ENCODE peak calls at places on chromosomes 5 and 9, in ten cellular contexts. One of them, this sample, is unnamed.

GRCh38 chr5:173923236-173924104 is 35.3 kb downstream of the CPEB4 start:
- DNase-seq in C1 segment of cervical spinal cord: no peak
- DNase-seq in Caco-2: no peak
- DNase-seq in germinal center: no peak
- DNase-seq in SW480: no peak
- DNase-seq in stimulated activated CD8-positive, alpha-beta memory T cell treated with anti-CD3 and anti-CD28 coated beads, Interleukin-15, amount 100 ng/mL, for 24 hours: no peak
- DNase-seq in non-pigmented ciliary epithelial cell: peak
- DNase-seq in cardiac fibroblast: peak
- DNase-seq in NCI-H1092 treated with DMSO at 0.1 percent for 48 hours: no peak
- DNase-seq in activated CD4-positive, alpha-beta T cell treated with anti-CD3 and anti-CD28 coated beads for 24 hours: no peak
- DNase-seq in this sample: no peak

GRCh38 chr5:173972844-173973613 is 15.9 kb upstream of the C5orf47 start:
- DNase-seq in NCI-H1092 treated with DMSO at 0.1 percent for 48 hours: peak
- DNase-seq in C1 segment of cervical spinal cord: peak
- DNase-seq in cardiac fibroblast: peak
- DNase-seq in non-pigmented ciliary epithelial cell: peak
- DNase-seq in activated CD4-positive, alpha-beta T cell treated with anti-CD3 and anti-CD28 coated beads for 24 hours: peak
- DNase-seq in SW480: peak
- DNase-seq in stimulated activated CD8-positive, alpha-beta memory T cell treated with anti-CD3 and anti-CD28 coated beads, Interleukin-15, amount 100 ng/mL, for 24 hours: peak
- DNase-seq in Caco-2: peak
- DNase-seq in germinal center: peak
- DNase-seq in this sample: peak

GRCh38 chr5:882253-883185 is 10.1 kb downstream of the BRD9 start:
- DNase-seq in stimulated activated CD8-positive, alpha-beta memory T cell treated with anti-CD3 and anti-CD28 coated beads, Interleukin-15, amount 100 ng/mL, for 24 hours: no peak
- DNase-seq in C1 segment of cervical spinal cord: no peak
- DNase-seq in activated CD4-positive, alpha-beta T cell treated with anti-CD3 and anti-CD28 coated beads for 24 hours: no peak
- DNase-seq in SW480: no peak
- DNase-seq in non-pigmented ciliary epithelial cell: no peak
- DNase-seq in NCI-H1092 treated with DMSO at 0.1 percent for 48 hours: no peak
- DNase-seq in cardiac fibroblast: no peak
- DNase-seq in Caco-2: peak
- DNase-seq in germinal center: no peak
- DNase-seq in this sample: peak

GRCh38 chr9:122904466-122904822 is 715 bp downstream of the RC3H2 start:
- DNase-seq in germinal center: no peak
- DNase-seq in SW480: peak
- DNase-seq in NCI-H1092 treated with DMSO at 0.1 percent for 48 hours: peak
- DNase-seq in stimulated activated CD8-positive, alpha-beta memory T cell treated with anti-CD3 and anti-CD28 coated beads, Interleukin-15, amount 100 ng/mL, for 24 hours: peak
- DNase-seq in non-pigmented ciliary epithelial cell: no peak
- DNase-seq in activated CD4-positive, alpha-beta T cell treated with anti-CD3 and anti-CD28 coated beads for 24 hours: no peak
- DNase-seq in Caco-2: peak
- DNase-seq in C1 segment of cervical spinal cord: no peak
- DNase-seq in cardiac fibroblast: peak
- DNase-seq in this sample: peak

GRCh38 chr9:123643518-123643917 is 286.4 kb downstream of the DENND1A start:
- DNase-seq in activated CD4-positive, alpha-beta T cell treated with anti-CD3 and anti-CD28 coated beads for 24 hours: no peak
- DNase-seq in non-pigmented ciliary epithelial cell: no peak
- DNase-seq in cardiac fibroblast: no peak
- DNase-seq in stimulated activated CD8-positive, alpha-beta memory T cell treated with anti-CD3 and anti-CD28 coated beads, Interleukin-15, amount 100 ng/mL, for 24 hours: no peak
- DNase-seq in Caco-2: no peak
- DNase-seq in NCI-H1092 treated with DMSO at 0.1 percent for 48 hours: peak
- DNase-seq in germinal center: no peak
- DNase-seq in SW480: no peak
- DNase-seq in C1 segment of cervical spinal cord: no peak
- DNase-seq in this sample: no peak

GRCh38 chr5:55223219-55223987 is 3.7 kb downstream of the MCIDAS start:
- DNase-seq in cardiac fibroblast: no peak
- DNase-seq in stimulated activated CD8-positive, alpha-beta memory T cell treated with anti-CD3 and anti-CD28 coated beads, Interleukin-15, amount 100 ng/mL, for 24 hours: no peak
- DNase-seq in activated CD4-positive, alpha-beta T cell treated with anti-CD3 and anti-CD28 coated beads for 24 hours: no peak
- DNase-seq in C1 segment of cervical spinal cord: no peak
- DNase-seq in SW480: no peak
- DNase-seq in NCI-H1092 treated with DMSO at 0.1 percent for 48 hours: no peak
- DNase-seq in Caco-2: no peak
- DNase-seq in germinal center: no peak
- DNase-seq in non-pigmented ciliary epithelial cell: no peak
- DNase-seq in this sample: no peak

GRCh38 chr5:90020575-90021535 is 388.7 kb downstream of the CETN3 start:
- DNase-seq in non-pigmented ciliary epithelial cell: peak
- DNase-seq in stimulated activated CD8-positive, alpha-beta memory T cell treated with anti-CD3 and anti-CD28 coated beads, Interleukin-15, amount 100 ng/mL, for 24 hours: no peak
- DNase-seq in Caco-2: no peak
- DNase-seq in NCI-H1092 treated with DMSO at 0.1 percent for 48 hours: no peak
- DNase-seq in cardiac fibroblast: peak
- DNase-seq in germinal center: peak
- DNase-seq in SW480: no peak
- DNase-seq in C1 segment of cervical spinal cord: no peak
- DNase-seq in activated CD4-positive, alpha-beta T cell treated with anti-CD3 and anti-CD28 coated beads for 24 hours: no peak
- DNase-seq in this sample: no peak

GRCh38 chr9:89386206-89386605 is 67.9 kb downstream of the SECISBP2 start:
- DNase-seq in NCI-H1092 treated with DMSO at 0.1 percent for 48 hours: no peak
- DNase-seq in germinal center: no peak
- DNase-seq in stimulated activated CD8-positive, alpha-beta memory T cell treated with anti-CD3 and anti-CD28 coated beads, Interleukin-15, amount 100 ng/mL, for 24 hours: no peak
- DNase-seq in activated CD4-positive, alpha-beta T cell treated with anti-CD3 and anti-CD28 coated beads for 24 hours: no peak
- DNase-seq in cardiac fibroblast: no peak
- DNase-seq in non-pigmented ciliary epithelial cell: no peak
- DNase-seq in Caco-2: no peak
- DNase-seq in SW480: no peak
- DNase-seq in C1 segment of cervical spinal cord: no peak
- DNase-seq in this sample: no peak

GRCh38 chr9:78676623-78677022 is 379.7 kb downstream of the PSAT1 start:
- DNase-seq in Caco-2: no peak
- DNase-seq in SW480: no peak
- DNase-seq in germinal center: no peak
- DNase-seq in non-pigmented ciliary epithelial cell: no peak
- DNase-seq in activated CD4-positive, alpha-beta T cell treated with anti-CD3 and anti-CD28 coated beads for 24 hours: no peak
- DNase-seq in cardiac fibroblast: no peak
- DNase-seq in stimulated activated CD8-positive, alpha-beta memory T cell treated with anti-CD3 and anti-CD28 coated beads, Interleukin-15, amount 100 ng/mL, for 24 hours: no peak
- DNase-seq in C1 segment of cervical spinal cord: no peak
- DNase-seq in NCI-H1092 treated with DMSO at 0.1 percent for 48 hours: no peak
- DNase-seq in this sample: no peak

GRCh38 chr5:89346573-89346972 is 463.6 kb upstream of the MEF2C start:
- DNase-seq in C1 segment of cervical spinal cord: no peak
- DNase-seq in non-pigmented ciliary epithelial cell: no peak
- DNase-seq in activated CD4-positive, alpha-beta T cell treated with anti-CD3 and anti-CD28 coated beads for 24 hours: no peak
- DNase-seq in stimulated activated CD8-positive, alpha-beta memory T cell treated with anti-CD3 and anti-CD28 coated beads, Interleukin-15, amount 100 ng/mL, for 24 hours: no peak
- DNase-seq in Caco-2: no peak
- DNase-seq in cardiac fibroblast: peak
- DNase-seq in SW480: no peak
- DNase-seq in germinal center: no peak
- DNase-seq in NCI-H1092 treated with DMSO at 0.1 percent for 48 hours: no peak
- DNase-seq in this sample: no peak

GRCh38 chr9:4828776-4829175 is 36.0 kb downstream of the RCL1 start:
- DNase-seq in C1 segment of cervical spinal cord: no peak
- DNase-seq in Caco-2: no peak
- DNase-seq in non-pigmented ciliary epithelial cell: no peak
- DNase-seq in SW480: no peak
- DNase-seq in stimulated activated CD8-positive, alpha-beta memory T cell treated with anti-CD3 and anti-CD28 coated beads, Interleukin-15, amount 100 ng/mL, for 24 hours: no peak
- DNase-seq in activated CD4-positive, alpha-beta T cell treated with anti-CD3 and anti-CD28 coated beads for 24 hours: no peak
- DNase-seq in germinal center: no peak
- DNase-seq in cardiac fibroblast: peak
- DNase-seq in NCI-H1092 treated with DMSO at 0.1 percent for 48 hours: no peak
- DNase-seq in this sample: no peak

GRCh38 chr5:88555658-88556057 is 287.0 kb upstream of the TMEM161B start:
- DNase-seq in activated CD4-positive, alpha-beta T cell treated with anti-CD3 and anti-CD28 coated beads for 24 hours: no peak
- DNase-seq in Caco-2: no peak
- DNase-seq in germinal center: no peak
- DNase-seq in NCI-H1092 treated with DMSO at 0.1 percent for 48 hours: no peak
- DNase-seq in stimulated activated CD8-positive, alpha-beta memory T cell treated with anti-CD3 and anti-CD28 coated beads, Interleukin-15, amount 100 ng/mL, for 24 hours: no peak
- DNase-seq in SW480: no peak
- DNase-seq in cardiac fibroblast: no peak
- DNase-seq in non-pigmented ciliary epithelial cell: no peak
- DNase-seq in C1 segment of cervical spinal cord: no peak
- DNase-seq in this sample: no peak

GRCh38 chr9:126391713-126392661 is 65.4 kb downstream of the MVB12B start:
- DNase-seq in SW480: peak
- DNase-seq in activated CD4-positive, alpha-beta T cell treated with anti-CD3 and anti-CD28 coated beads for 24 hours: no peak
- DNase-seq in C1 segment of cervical spinal cord: no peak
- DNase-seq in non-pigmented ciliary epithelial cell: no peak
- DNase-seq in NCI-H1092 treated with DMSO at 0.1 percent for 48 hours: no peak
- DNase-seq in cardiac fibroblast: no peak
- DNase-seq in stimulated activated CD8-positive, alpha-beta memory T cell treated with anti-CD3 and anti-CD28 coated beads, Interleukin-15, amount 100 ng/mL, for 24 hours: no peak
- DNase-seq in germinal center: no peak
- DNase-seq in Caco-2: no peak
- DNase-seq in this sample: no peak

GRCh38 chr5:1390861-1391600 is 46.1 kb upstream of the CLPTM1L start:
- DNase-seq in non-pigmented ciliary epithelial cell: no peak
- DNase-seq in C1 segment of cervical spinal cord: no peak
- DNase-seq in cardiac fibroblast: no peak
- DNase-seq in NCI-H1092 treated with DMSO at 0.1 percent for 48 hours: no peak
- DNase-seq in SW480: no peak
- DNase-seq in Caco-2: no peak
- DNase-seq in activated CD4-positive, alpha-beta T cell treated with anti-CD3 and anti-CD28 coated beads for 24 hours: no peak
- DNase-seq in stimulated activated CD8-positive, alpha-beta memory T cell treated with anti-CD3 and anti-CD28 coated beads, Interleukin-15, amount 100 ng/mL, for 24 hours: no peak
- DNase-seq in germinal center: no peak
- DNase-seq in this sample: no peak

GRCh38 chr9:134360180-134360759 is 34.0 kb downstream of the RXRA start:
- DNase-seq in C1 segment of cervical spinal cord: no peak
- DNase-seq in activated CD4-positive, alpha-beta T cell treated with anti-CD3 and anti-CD28 coated beads for 24 hours: no peak
- DNase-seq in stimulated activated CD8-positive, alpha-beta memory T cell treated with anti-CD3 and anti-CD28 coated beads, Interleukin-15, amount 100 ng/mL, for 24 hours: no peak
- DNase-seq in cardiac fibroblast: no peak
- DNase-seq in NCI-H1092 treated with DMSO at 0.1 percent for 48 hours: no peak
- DNase-seq in non-pigmented ciliary epithelial cell: no peak
- DNase-seq in germinal center: no peak
- DNase-seq in SW480: no peak
- DNase-seq in Caco-2: no peak
- DNase-seq in this sample: no peak

GRCh38 chr5:172785429-172786088 is 14.6 kb upstream of the DUSP1 start:
- DNase-seq in non-pigmented ciliary epithelial cell: no peak
- DNase-seq in C1 segment of cervical spinal cord: no peak
- DNase-seq in germinal center: no peak
- DNase-seq in NCI-H1092 treated with DMSO at 0.1 percent for 48 hours: no peak
- DNase-seq in cardiac fibroblast: no peak
- DNase-seq in SW480: no peak
- DNase-seq in Caco-2: no peak
- DNase-seq in stimulated activated CD8-positive, alpha-beta memory T cell treated with anti-CD3 and anti-CD28 coated beads, Interleukin-15, amount 100 ng/mL, for 24 hours: no peak
- DNase-seq in activated CD4-positive, alpha-beta T cell treated with anti-CD3 and anti-CD28 coated beads for 24 hours: no peak
- DNase-seq in this sample: no peak

GRCh38 chr5:139776856-139777255 is 18.8 kb upstream of the PSD2 start:
- DNase-seq in NCI-H1092 treated with DMSO at 0.1 percent for 48 hours: peak
- DNase-seq in C1 segment of cervical spinal cord: no peak
- DNase-seq in stimulated activated CD8-positive, alpha-beta memory T cell treated with anti-CD3 and anti-CD28 coated beads, Interleukin-15, amount 100 ng/mL, for 24 hours: no peak
- DNase-seq in activated CD4-positive, alpha-beta T cell treated with anti-CD3 and anti-CD28 coated beads for 24 hours: no peak
- DNase-seq in germinal center: no peak
- DNase-seq in Caco-2: no peak
- DNase-seq in SW480: no peak
- DNase-seq in non-pigmented ciliary epithelial cell: no peak
- DNase-seq in cardiac fibroblast: no peak
- DNase-seq in this sample: no peak

GRCh38 chr9:121048618-121049017 is 1.5 kb downstream of the C5 start:
- DNase-seq in C1 segment of cervical spinal cord: no peak
- DNase-seq in non-pigmented ciliary epithelial cell: no peak
- DNase-seq in activated CD4-positive, alpha-beta T cell treated with anti-CD3 and anti-CD28 coated beads for 24 hours: no peak
- DNase-seq in cardiac fibroblast: peak
- DNase-seq in SW480: no peak
- DNase-seq in NCI-H1092 treated with DMSO at 0.1 percent for 48 hours: no peak
- DNase-seq in Caco-2: no peak
- DNase-seq in germinal center: no peak
- DNase-seq in stimulated activated CD8-positive, alpha-beta memory T cell treated with anti-CD3 and anti-CD28 coated beads, Interleukin-15, amount 100 ng/mL, for 24 hours: no peak
- DNase-seq in this sample: no peak

GRCh38 chr9:122129969-122130368 is 29.6 kb downstream of the NDUFA8 start:
- DNase-seq in NCI-H1092 treated with DMSO at 0.1 percent for 48 hours: no peak
- DNase-seq in SW480: no peak
- DNase-seq in cardiac fibroblast: no peak
- DNase-seq in germinal center: no peak
- DNase-seq in activated CD4-positive, alpha-beta T cell treated with anti-CD3 and anti-CD28 coated beads for 24 hours: no peak
- DNase-seq in non-pigmented ciliary epithelial cell: no peak
- DNase-seq in C1 segment of cervical spinal cord: no peak
- DNase-seq in stimulated activated CD8-positive, alpha-beta memory T cell treated with anti-CD3 and anti-CD28 coated beads, Interleukin-15, amount 100 ng/mL, for 24 hours: no peak
- DNase-seq in Caco-2: no peak
- DNase-seq in this sample: no peak

GRCh38 chr5:18792145-18792544 is 1157.9 kb downstream of the TAF11L14 start:
- DNase-seq in NCI-H1092 treated with DMSO at 0.1 percent for 48 hours: no peak
- DNase-seq in Caco-2: no peak
- DNase-seq in germinal center: no peak
- DNase-seq in cardiac fibroblast: no peak
- DNase-seq in SW480: peak
- DNase-seq in non-pigmented ciliary epithelial cell: peak
- DNase-seq in C1 segment of cervical spinal cord: no peak
- DNase-seq in stimulated activated CD8-positive, alpha-beta memory T cell treated with anti-CD3 and anti-CD28 coated beads, Interleukin-15, amount 100 ng/mL, for 24 hours: no peak
- DNase-seq in activated CD4-positive, alpha-beta T cell treated with anti-CD3 and anti-CD28 coated beads for 24 hours: no peak
- DNase-seq in this sample: no peak

GRCh38 chr9:25513509-25514033 is 164.7 kb downstream of the TUSC1 start:
- DNase-seq in stimulated activated CD8-positive, alpha-beta memory T cell treated with anti-CD3 and anti-CD28 coated beads, Interleukin-15, amount 100 ng/mL, for 24 hours: no peak
- DNase-seq in non-pigmented ciliary epithelial cell: no peak
- DNase-seq in SW480: no peak
- DNase-seq in activated CD4-positive, alpha-beta T cell treated with anti-CD3 and anti-CD28 coated beads for 24 hours: no peak
- DNase-seq in Caco-2: no peak
- DNase-seq in cardiac fibroblast: no peak
- DNase-seq in C1 segment of cervical spinal cord: no peak
- DNase-seq in germinal center: no peak
- DNase-seq in NCI-H1092 treated with DMSO at 0.1 percent for 48 hours: no peak
- DNase-seq in this sample: no peak

GRCh38 chr5:140785905-140786686 is at the start of gene PCDHA1:
- DNase-seq in C1 segment of cervical spinal cord: no peak
- DNase-seq in activated CD4-positive, alpha-beta T cell treated with anti-CD3 and anti-CD28 coated beads for 24 hours: no peak
- DNase-seq in germinal center: no peak
- DNase-seq in Caco-2: no peak
- DNase-seq in NCI-H1092 treated with DMSO at 0.1 percent for 48 hours: no peak
- DNase-seq in cardiac fibroblast: no peak
- DNase-seq in stimulated activated CD8-positive, alpha-beta memory T cell treated with anti-CD3 and anti-CD28 coated beads, Interleukin-15, amount 100 ng/mL, for 24 hours: no peak
- DNase-seq in non-pigmented ciliary epithelial cell: no peak
- DNase-seq in SW480: no peak
- DNase-seq in this sample: peak

GRCh38 chr9:136693490-136694162 is 6.4 kb upstream of the AGPAT2 start:
- DNase-seq in non-pigmented ciliary epithelial cell: no peak
- DNase-seq in C1 segment of cervical spinal cord: no peak
- DNase-seq in stimulated activated CD8-positive, alpha-beta memory T cell treated with anti-CD3 and anti-CD28 coated beads, Interleukin-15, amount 100 ng/mL, for 24 hours: no peak
- DNase-seq in SW480: peak
- DNase-seq in cardiac fibroblast: no peak
- DNase-seq in Caco-2: peak
- DNase-seq in activated CD4-positive, alpha-beta T cell treated with anti-CD3 and anti-CD28 coated beads for 24 hours: no peak
- DNase-seq in NCI-H1092 treated with DMSO at 0.1 percent for 48 hours: no peak
- DNase-seq in germinal center: no peak
- DNase-seq in this sample: peak

GRCh38 chr5:150180241-150181027 is 9.4 kb upstream of the SLC6A7 start:
- DNase-seq in non-pigmented ciliary epithelial cell: no peak
- DNase-seq in Caco-2: no peak
- DNase-seq in germinal center: no peak
- DNase-seq in activated CD4-positive, alpha-beta T cell treated with anti-CD3 and anti-CD28 coated beads for 24 hours: no peak
- DNase-seq in SW480: no peak
- DNase-seq in stimulated activated CD8-positive, alpha-beta memory T cell treated with anti-CD3 and anti-CD28 coated beads, Interleukin-15, amount 100 ng/mL, for 24 hours: no peak
- DNase-seq in cardiac fibroblast: peak
- DNase-seq in NCI-H1092 treated with DMSO at 0.1 percent for 48 hours: no peak
- DNase-seq in C1 segment of cervical spinal cord: peak
- DNase-seq in this sample: no peak

GRCh38 chr5:61450880-61451279 is 118.8 kb downstream of the ZSWIM6 start:
- DNase-seq in stimulated activated CD8-positive, alpha-beta memory T cell treated with anti-CD3 and anti-CD28 coated beads, Interleukin-15, amount 100 ng/mL, for 24 hours: no peak
- DNase-seq in SW480: peak
- DNase-seq in Caco-2: no peak
- DNase-seq in germinal center: no peak
- DNase-seq in NCI-H1092 treated with DMSO at 0.1 percent for 48 hours: peak
- DNase-seq in activated CD4-positive, alpha-beta T cell treated with anti-CD3 and anti-CD28 coated beads for 24 hours: no peak
- DNase-seq in non-pigmented ciliary epithelial cell: peak
- DNase-seq in C1 segment of cervical spinal cord: no peak
- DNase-seq in cardiac fibroblast: peak
- DNase-seq in this sample: no peak

GRCh38 chr5:88656196-88656935 is 226.6 kb downstream of the MEF2C start:
- DNase-seq in Caco-2: no peak
- DNase-seq in non-pigmented ciliary epithelial cell: no peak
- DNase-seq in NCI-H1092 treated with DMSO at 0.1 percent for 48 hours: no peak
- DNase-seq in cardiac fibroblast: no peak
- DNase-seq in SW480: no peak
- DNase-seq in C1 segment of cervical spinal cord: no peak
- DNase-seq in germinal center: no peak
- DNase-seq in stimulated activated CD8-positive, alpha-beta memory T cell treated with anti-CD3 and anti-CD28 coated beads, Interleukin-15, amount 100 ng/mL, for 24 hours: no peak
- DNase-seq in activated CD4-positive, alpha-beta T cell treated with anti-CD3 and anti-CD28 coated beads for 24 hours: no peak
- DNase-seq in this sample: no peak

GRCh38 chr5:74954919-74955318 is 88.7 kb upstream of the FAM169A start:
- DNase-seq in NCI-H1092 treated with DMSO at 0.1 percent for 48 hours: no peak
- DNase-seq in cardiac fibroblast: peak
- DNase-seq in germinal center: no peak
- DNase-seq in Caco-2: peak
- DNase-seq in SW480: no peak
- DNase-seq in non-pigmented ciliary epithelial cell: no peak
- DNase-seq in C1 segment of cervical spinal cord: no peak
- DNase-seq in activated CD4-positive, alpha-beta T cell treated with anti-CD3 and anti-CD28 coated beads for 24 hours: no peak
- DNase-seq in stimulated activated CD8-positive, alpha-beta memory T cell treated with anti-CD3 and anti-CD28 coated beads, Interleukin-15, amount 100 ng/mL, for 24 hours: no peak
- DNase-seq in this sample: no peak

GRCh38 chr9:133701321-133701980 is 36.7 kb downstream of the SARDH start:
- DNase-seq in C1 segment of cervical spinal cord: peak
- DNase-seq in stimulated activated CD8-positive, alpha-beta memory T cell treated with anti-CD3 and anti-CD28 coated beads, Interleukin-15, amount 100 ng/mL, for 24 hours: no peak
- DNase-seq in germinal center: no peak
- DNase-seq in cardiac fibroblast: no peak
- DNase-seq in NCI-H1092 treated with DMSO at 0.1 percent for 48 hours: no peak
- DNase-seq in activated CD4-positive, alpha-beta T cell treated with anti-CD3 and anti-CD28 coated beads for 24 hours: no peak
- DNase-seq in Caco-2: no peak
- DNase-seq in non-pigmented ciliary epithelial cell: no peak
- DNase-seq in SW480: no peak
- DNase-seq in this sample: no peak